ENCODE peak calls at places on chromosome 12, in four cellular contexts. K is HepG2, Y is K562, W is GM12878. N is an unnamed sample.

GRCh38 chr12:87444039-87444438 is 585.2 kb downstream of the C12orf50 start:
- DNase-seq in W (no peak), Y (no peak), K (no peak), N (no peak)

GRCh38 chr12:109450980-109451379 is 26.1 kb downstream of the KCTD10 start:
- DNase-seq in K (no peak), Y (no peak), W (no peak), N (no peak)

GRCh38 chr12:105406497-105406896 is 76.0 kb downstream of the C12orf75 start:
- DNase-seq in K (no peak), W (no peak), Y (no peak), N (no peak)

GRCh38 chr12:47110011-47110541 is 30.3 kb upstream of the AMIGO2 start:
- DNase-seq in K (no peak), W (no peak), Y (no peak), N (no peak)

GRCh38 chr12:112350593-112351592 is 31.3 kb downstream of the HECTD4 start:
- DNase-seq in W (no peak), Y (peak), K (no peak), N (no peak)

GRCh38 chr12:128801879-128802391 is 21.8 kb downstream of the SLC15A4 start:
- DNase-seq in Y (no peak), K (no peak), W (no peak), N (no peak)

GRCh38 chr12:29510591-29511174 is 13.2 kb upstream of the OVCH1 start:
- DNase-seq in K (no peak), W (no peak), Y (no peak), N (no peak)

GRCh38 chr12:75724913-75725312 is 213.5 kb upstream of the KRR1 start:
- DNase-seq in K (peak), Y (no peak), W (no peak), N (no peak)

GRCh38 chr12:14578646-14579045 is 11.0 kb upstream of the PLBD1 start:
- DNase-seq in K (no peak), W (no peak), Y (no peak), N (no peak)

GRCh38 chr12:54879132-54879531 is 24.8 kb downstream of the MUCL1 start:
- DNase-seq in W (no peak), K (no peak), Y (no peak), N (no peak)

GRCh38 chr12:80419660-80420059 is 24.4 kb upstream of the PTPRQ start:
- DNase-seq in K (no peak), Y (no peak), W (no peak), N (no peak)

GRCh38 chr12:86712425-86712843 is 456.2 kb upstream of the MGAT4C start:
- DNase-seq in K (peak), Y (no peak), W (no peak), N (no peak)

GRCh38 chr12:28507055-28507454 is 316.8 kb downstream of the CCDC91 start:
- DNase-seq in Y (no peak), W (no peak), K (no peak), N (no peak)

GRCh38 chr12:27517961-27518668 is 5.9 kb upstream of the PPFIBP1 start:
- DNase-seq in K (no peak), Y (no peak), W (no peak), N (no peak)

GRCh38 chr12:31783996-31784645 is 55.3 kb upstream of the AMN1 start:
- DNase-seq in W (no peak), K (no peak), Y (no peak), N (no peak)

GRCh38 chr12:34625116-34625515 is 602.8 kb downstream of the ALG10 start:
- DNase-seq in Y (peak), W (no peak), K (peak), N (no peak)

GRCh38 chr12:122206111-122206881 is 2.8 kb downstream of the B3GNT4 start:
- DNase-seq in Y (no peak), W (no peak), K (no peak), N (no peak)

GRCh38 chr12:56117778-56118687 is at the start of gene ZC3H10:
- DNase-seq in K (peak), W (peak), Y (peak), N (peak)

GRCh38 chr12:509494-509893 is 49.8 kb downstream of the B4GALNT3 start:
- DNase-seq in W (no peak), Y (no peak), K (no peak), N (no peak)
- H3K9ac ChIP-seq in W (no peak), Y (no peak), K (no peak), N (no peak)

DNA sequence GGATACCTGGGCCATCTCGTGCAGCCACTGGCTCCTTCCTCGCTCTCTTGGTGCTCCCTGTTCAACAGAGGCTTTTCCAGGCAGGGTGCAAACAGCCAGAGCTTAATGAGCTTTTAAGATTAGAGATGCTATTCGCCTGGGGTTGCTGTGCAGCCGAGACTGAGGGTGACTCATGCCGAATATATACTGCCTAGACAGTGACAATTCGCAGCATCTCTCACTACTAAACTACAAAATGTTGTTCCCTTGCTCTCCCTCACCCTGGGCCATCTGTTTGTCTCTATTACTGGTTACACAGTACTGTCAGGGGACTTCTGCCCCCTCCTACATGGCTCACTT is 26.0 kb upstream of the TESC start:
- DNase-seq in Y (no peak), K (no peak), W (no peak), N (no peak)
- TF ChIP-seq CREB1 in Y (no peak), K (no peak), W (no peak), N (no peak)

GRCh38 chr12:120132437-120132836 is 15.9 kb upstream of the RAB35 start:
- DNase-seq in W (no peak), Y (no peak), K (no peak), N (no peak)

GRCh38 chr12:120134307-120134980 is 17.9 kb upstream of the RAB35 start:
- DNase-seq in W (no peak), Y (no peak), K (no peak), N (no peak)

GRCh38 chr12:120132863-120133385 is 16.4 kb upstream of the RAB35 start:
- DNase-seq in Y (no peak), K (no peak), W (peak), N (no peak)

GRCh38 chr12:120130011-120130410 is 13.5 kb upstream of the RAB35 start:
- DNase-seq in Y (no peak), W (no peak), K (no peak), N (no peak)

GRCh38 chr12:120131116-120131515 is 14.6 kb upstream of the RAB35 start:
- DNase-seq in Y (no peak), W (no peak), K (no peak), N (no peak)
- H3K9ac ChIP-seq in Y (no peak), W (no peak), K (no peak), N (no peak)

GRCh38 chr12:130742716-130743115 is 26.6 kb upstream of the RIMBP2 start:
- DNase-seq in W (no peak), Y (no peak), K (no peak), N (no peak)

GRCh38 chr12:130739571-130739970 is 23.5 kb upstream of the RIMBP2 start:
- DNase-seq in W (no peak), Y (no peak), K (no peak), N (no peak)

GRCh38 chr12:130742112-130742511 is 26.0 kb upstream of the RIMBP2 start:
- DNase-seq in W (no peak), Y (no peak), K (no peak), N (no peak)

GRCh38 chr12:130743176-130743575 is 27.1 kb upstream of the RIMBP2 start:
- DNase-seq in W (no peak), Y (no peak), K (no peak), N (no peak)

DNA sequence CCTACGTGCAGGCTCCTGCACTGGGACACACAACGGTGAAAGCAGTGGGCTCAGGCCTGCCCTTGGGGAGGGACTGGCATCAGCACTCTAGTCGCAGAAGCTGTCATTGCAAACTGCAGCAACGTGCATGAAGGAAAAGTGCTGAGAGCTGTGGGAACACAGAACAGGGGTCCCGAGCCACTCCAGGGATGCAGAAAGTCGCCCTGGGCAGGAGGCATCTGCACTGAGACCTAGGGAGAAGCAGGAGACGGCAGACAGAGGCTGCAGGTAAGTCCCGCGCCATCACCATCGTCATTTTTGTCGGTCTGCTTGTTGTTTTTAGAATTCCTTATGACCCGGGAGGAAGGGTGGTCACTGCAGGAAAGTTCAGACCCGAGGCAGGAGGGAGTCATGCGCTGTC is 21.6 kb upstream of the RIMBP2 start:
- DNase-seq in K (no peak), Y (no peak), W (no peak), N (no peak)
- TF ChIP-seq CREB1 in K (no peak), Y (no peak), W (no peak), N (no peak)

DNA sequence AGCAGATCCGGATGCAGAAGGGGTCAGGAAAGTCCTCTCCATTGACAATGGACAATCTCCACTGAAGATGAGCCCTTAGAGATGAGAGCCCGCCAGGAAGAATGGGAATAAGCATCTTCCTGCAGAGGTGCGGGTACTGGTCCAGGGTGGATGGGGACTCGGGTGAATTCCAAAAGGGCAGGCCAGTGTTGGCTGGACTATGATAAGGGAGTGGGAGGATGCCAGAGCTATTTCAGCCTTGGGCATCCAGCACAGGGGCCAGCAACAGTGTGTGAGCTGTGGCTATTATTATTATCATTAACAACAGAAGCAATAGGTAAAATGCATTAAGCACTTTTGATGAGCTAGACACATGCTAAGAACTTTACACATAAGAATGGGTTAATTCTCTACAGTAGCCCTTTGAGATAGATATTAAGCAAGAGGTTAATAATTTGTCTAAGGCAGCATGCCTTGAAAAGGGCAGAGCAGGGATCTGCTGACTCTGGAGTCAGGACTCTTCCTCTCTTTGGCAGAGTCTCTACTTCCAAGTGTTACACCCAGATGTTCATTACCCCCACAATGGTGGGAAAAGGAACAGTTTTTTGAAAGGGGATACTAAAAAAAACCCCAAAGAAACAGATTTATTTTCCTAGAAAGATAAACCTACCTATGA is 55.2 kb downstream of the PRICKLE1 start:
- DNase-seq in K (no peak), Y (no peak), W (no peak), N (no peak)
- H3K9ac ChIP-seq in K (no peak), Y (no peak), W (no peak), N (no peak)

GRCh38 chr12:99278899-99279298 is 368.7 kb upstream of the GARIN6 start:
- DNase-seq in W (no peak), Y (no peak), K (no peak), N (peak)

GRCh38 chr12:99284161-99284560 is 363.4 kb upstream of the GARIN6 start:
- DNase-seq in K (no peak), Y (no peak), W (no peak), N (no peak)

GRCh38 chr12:99282670-99283069 is 364.9 kb upstream of the GARIN6 start:
- DNase-seq in Y (no peak), K (no peak), W (no peak), N (no peak)

GRCh38 chr12:99282086-99282485 is 365.5 kb upstream of the GARIN6 start:
- DNase-seq in W (no peak), K (no peak), Y (no peak), N (no peak)

GRCh38 chr12:99281277-99281676 is 366.3 kb upstream of the GARIN6 start:
- DNase-seq in W (no peak), Y (no peak), K (no peak), N (no peak)
- TF ChIP-seq CREB1 in W (no peak), Y (no peak), K (no peak), N (no peak)

GRCh38 chr12:92143280-92143679 is 2.4 kb downstream of the BTG1 start:
- DNase-seq in K (no peak), W (no peak), Y (no peak), N (no peak)

GRCh38 chr12:92142251-92142896 is 3.3 kb downstream of the BTG1 start:
- DNase-seq in K (no peak), W (no peak), Y (no peak), N (no peak)

GRCh38 chr12:92139634-92140555 is 5.8 kb downstream of the BTG1 start:
- DNase-seq in Y (no peak), W (no peak), K (no peak), N (no peak)

GRCh38 chr12:92141585-92142244 is 3.9 kb downstream of the BTG1 start:
- DNase-seq in K (no peak), Y (no peak), W (no peak), N (no peak)

DNA sequence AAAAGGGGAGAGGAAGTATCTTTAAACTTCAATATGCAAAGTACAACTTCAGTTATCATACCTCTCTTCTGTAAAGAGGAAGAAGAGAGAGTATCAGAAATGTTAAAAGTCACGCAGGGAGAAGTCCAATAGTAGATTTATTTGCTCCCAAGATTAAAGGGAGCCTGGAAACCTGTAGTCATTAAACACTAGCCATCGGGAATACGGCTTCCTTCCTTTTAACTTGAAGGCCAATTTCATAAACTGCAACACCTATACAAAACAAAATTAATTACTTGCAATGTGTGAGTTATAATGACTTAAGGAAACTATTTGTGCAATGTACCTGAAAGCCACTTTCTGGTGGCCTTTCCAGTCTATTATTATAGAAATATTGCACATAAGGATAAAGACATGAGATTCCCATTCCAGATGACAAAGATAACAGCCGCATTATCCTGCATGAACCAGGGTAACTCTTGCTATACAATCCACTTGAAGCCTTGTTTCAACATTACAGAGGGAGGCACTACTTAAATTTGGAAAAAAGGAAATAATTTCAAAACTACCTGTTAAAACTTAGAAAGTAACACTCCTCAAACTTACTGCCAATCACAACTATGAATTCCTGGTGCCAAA is 4.6 kb downstream of the BTG1 start:
- DNase-seq in W (no peak), K (no peak), Y (no peak), N (no peak)
- H3K9ac ChIP-seq in W (peak), K (no peak), Y (no peak), N (no peak)